ENCODE peak calls at places on chromosomes 13 and 19, in five cellular contexts. One of them, this sample, is unnamed.

GRCh38 chr19:4577020-4577782 is 17.7 kb upstream of the SEMA6B start:
- DNase-seq in Panc1: no peak
- DNase-seq in gastrocnemius medialis: no peak
- DNase-seq in transverse colon: no peak
- DNase-seq in left lung: no peak
- DNase-seq in this sample: no peak

GRCh38 chr13:27359203-27359821 is 65.1 kb upstream of the GTF3A start:
- DNase-seq in Panc1: no peak
- DNase-seq in transverse colon: peak; percentile 79
- DNase-seq in left lung: no peak
- DNase-seq in gastrocnemius medialis: peak; percentile 10
- DNase-seq in this sample: peak; percentile 77

GRCh38 chr19:35107541-35107939 is 8.1 kb upstream of the FXYD3 start:
- DNase-seq in transverse colon: peak; percentile 78
- DNase-seq in Panc1: no peak
- DNase-seq in left lung: no peak
- DNase-seq in gastrocnemius medialis: no peak
- DNase-seq in this sample: no peak

GRCh38 chr19:18021121-18021755 is 13.3 kb downstream of the ARRDC2 start:
- DNase-seq in transverse colon: peak; percentile 78
- DNase-seq in Panc1: no peak
- DNase-seq in left lung: peak; percentile 94
- DNase-seq in gastrocnemius medialis: peak; percentile 92
- DNase-seq in this sample: peak; percentile 90

GRCh38 chr13:99958402-99959126 is 13.0 kb downstream of the ZIC5 start:
- DNase-seq in transverse colon: no peak
- DNase-seq in left lung: no peak
- DNase-seq in gastrocnemius medialis: no peak
- DNase-seq in Panc1: no peak
- DNase-seq in this sample: no peak

GRCh38 chr13:20065516-20065915 is 95.3 kb downstream of the GJA3 start:
- DNase-seq in gastrocnemius medialis: no peak
- DNase-seq in left lung: no peak
- DNase-seq in transverse colon: no peak
- DNase-seq in Panc1: no peak
- DNase-seq in this sample: no peak

GRCh38 chr13:76929975-76930374 is 18.3 kb upstream of the ACOD1 start:
- DNase-seq in transverse colon: no peak
- DNase-seq in left lung: no peak
- DNase-seq in Panc1: no peak
- DNase-seq in gastrocnemius medialis: no peak
- DNase-seq in this sample: no peak

GRCh38 chr19:24159707-24160106 is 72.7 kb downstream of the ZNF254 start:
- DNase-seq in left lung: no peak
- DNase-seq in transverse colon: no peak
- DNase-seq in Panc1: no peak
- DNase-seq in gastrocnemius medialis: no peak
- DNase-seq in this sample: no peak

GRCh38 chr19:33062902-33063301 is 1.8 kb downstream of the RHPN2 start:
- DNase-seq in gastrocnemius medialis: no peak
- DNase-seq in transverse colon: no peak
- DNase-seq in left lung: no peak
- DNase-seq in Panc1: no peak
- DNase-seq in this sample: no peak

GRCh38 chr13:50414640-50415039 is 399.4 kb downstream of the KCNRG start:
- DNase-seq in transverse colon: no peak
- DNase-seq in gastrocnemius medialis: no peak
- DNase-seq in left lung: no peak
- DNase-seq in Panc1: no peak
- DNase-seq in this sample: no peak

GRCh38 chr13:67258482-67258881 is 28.3 kb upstream of the PCDH9 start:
- DNase-seq in Panc1: no peak
- DNase-seq in left lung: no peak
- DNase-seq in gastrocnemius medialis: no peak
- DNase-seq in transverse colon: no peak
- DNase-seq in this sample: no peak

GRCh38 chr13:109243311-109243951 is 543.0 kb downstream of the IRS2 start:
- DNase-seq in Panc1: no peak
- DNase-seq in gastrocnemius medialis: peak; percentile 73
- DNase-seq in left lung: no peak
- DNase-seq in transverse colon: no peak
- DNase-seq in this sample: no peak

GRCh38 chr13:41032646-41033396 is 13.7 kb upstream of the ELF1 start:
- DNase-seq in gastrocnemius medialis: no peak
- DNase-seq in Panc1: no peak
- DNase-seq in left lung: no peak
- DNase-seq in transverse colon: no peak
- DNase-seq in this sample: no peak

GRCh38 chr19:41226874-41227390 is 7.9 kb downstream of the AXL start:
- DNase-seq in gastrocnemius medialis: no peak
- DNase-seq in transverse colon: no peak
- DNase-seq in Panc1: no peak
- DNase-seq in left lung: no peak
- DNase-seq in this sample: no peak

GRCh38 chr19:41226053-41226873 is 7.2 kb downstream of the AXL start:
- DNase-seq in transverse colon: peak; percentile 77
- DNase-seq in Panc1: no peak
- DNase-seq in gastrocnemius medialis: no peak
- DNase-seq in left lung: peak; percentile 90
- DNase-seq in this sample: peak; percentile 85

GRCh38 chr19:41230067-41230857 is 11.2 kb downstream of the AXL start:
- DNase-seq in transverse colon: no peak
- DNase-seq in Panc1: no peak
- DNase-seq in left lung: no peak
- DNase-seq in gastrocnemius medialis: no peak
- DNase-seq in this sample: no peak

GRCh38 chr19:41225238-41226052 is 6.4 kb downstream of the AXL start:
- DNase-seq in transverse colon: peak; percentile 48
- DNase-seq in gastrocnemius medialis: peak; percentile 44
- DNase-seq in Panc1: peak; percentile 95
- DNase-seq in left lung: no peak
- DNase-seq in this sample: no peak

DNA sequence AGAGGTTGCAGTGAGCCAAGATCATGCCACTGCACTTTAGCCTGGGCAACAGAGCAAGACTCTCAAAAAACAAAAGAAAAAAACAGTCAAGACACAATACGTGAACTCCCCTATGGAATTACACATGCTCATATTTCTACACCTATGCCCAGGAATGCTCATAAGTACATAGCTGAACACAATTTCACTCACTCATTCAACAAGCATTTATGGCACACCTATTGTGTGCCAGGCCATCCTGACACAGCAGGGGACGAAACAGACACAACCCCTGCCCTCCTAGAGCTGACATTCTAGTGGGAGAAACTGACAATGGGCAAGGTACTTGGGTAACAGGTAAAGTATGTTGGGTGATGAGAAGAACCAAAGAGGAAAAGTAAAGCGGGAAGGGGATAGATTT is 9.5 kb downstream of the AXL start:
- DNase-seq in Panc1: no peak
- DNase-seq in left lung: no peak
- DNase-seq in gastrocnemius medialis: no peak
- DNase-seq in transverse colon: no peak
- DNase-seq in this sample: no peak
- TF ChIP-seq CTCF in Panc1: no peak
- TF ChIP-seq CTCF in left lung: no peak
- TF ChIP-seq CTCF in gastrocnemius medialis: no peak
- TF ChIP-seq CTCF in transverse colon: no peak
- TF ChIP-seq CTCF in this sample: no peak

DNA sequence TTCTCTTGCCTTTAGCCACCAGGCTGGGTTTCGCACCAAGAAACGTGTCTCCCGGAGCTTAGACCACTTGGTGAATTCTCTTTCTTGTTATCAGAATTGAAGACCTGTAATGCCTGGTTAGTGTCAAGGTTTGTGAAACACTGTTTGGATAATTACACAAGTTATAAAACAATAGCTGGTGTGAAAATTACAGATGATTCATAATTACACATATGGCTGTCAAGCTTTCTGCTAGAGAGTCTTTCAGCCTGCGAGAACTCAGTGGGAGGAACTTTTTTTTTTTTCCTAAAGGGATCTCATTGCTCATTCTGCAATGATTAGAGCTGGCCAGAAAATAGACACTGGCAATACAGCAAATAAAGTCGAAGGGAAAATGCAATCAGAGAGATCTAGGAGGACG is 13.4 kb upstream of the KLK4 start:
- DNase-seq in transverse colon: no peak
- DNase-seq in gastrocnemius medialis: no peak
- DNase-seq in left lung: no peak
- DNase-seq in Panc1: no peak
- DNase-seq in this sample: no peak
- H3K36me3 ChIP-seq in transverse colon: no peaks in the 10 kb centered on the region
- H3K36me3 ChIP-seq in gastrocnemius medialis: no peaks in the 10 kb centered on the region
- H3K36me3 ChIP-seq in left lung: no peaks in the 10 kb centered on the region
- H3K36me3 ChIP-seq in Panc1: no peaks in the 10 kb centered on the region
- H3K36me3 ChIP-seq in this sample: no peaks in the 10 kb centered on the region

GRCh38 chr19:6731822-6732221 is 5.6 kb downstream of the GPR108 start:
- DNase-seq in Panc1: no peak
- DNase-seq in left lung: peak; percentile 65
- DNase-seq in gastrocnemius medialis: no peak
- DNase-seq in transverse colon: no peak
- DNase-seq in this sample: no peak

GRCh38 chr19:6728346-6728745 is 7.9 kb upstream of the C3 start:
- DNase-seq in Panc1: no peak
- DNase-seq in gastrocnemius medialis: no peak
- DNase-seq in left lung: peak; percentile 93
- DNase-seq in transverse colon: no peak
- DNase-seq in this sample: peak; percentile 79

GRCh38 chr19:6730153-6730804 is 7.1 kb downstream of the GPR108 start:
- DNase-seq in transverse colon: peak; percentile 94
- DNase-seq in left lung: peak; percentile 91
- DNase-seq in gastrocnemius medialis: no peak
- DNase-seq in Panc1: no peak
- DNase-seq in this sample: peak; percentile 96

GRCh38 chr19:6730941-6731670 is 6.3 kb downstream of the GPR108 start:
- DNase-seq in transverse colon: no peak
- DNase-seq in Panc1: no peak
- DNase-seq in gastrocnemius medialis: no peak
- DNase-seq in left lung: peak; percentile 66
- DNase-seq in this sample: no peak

DNA sequence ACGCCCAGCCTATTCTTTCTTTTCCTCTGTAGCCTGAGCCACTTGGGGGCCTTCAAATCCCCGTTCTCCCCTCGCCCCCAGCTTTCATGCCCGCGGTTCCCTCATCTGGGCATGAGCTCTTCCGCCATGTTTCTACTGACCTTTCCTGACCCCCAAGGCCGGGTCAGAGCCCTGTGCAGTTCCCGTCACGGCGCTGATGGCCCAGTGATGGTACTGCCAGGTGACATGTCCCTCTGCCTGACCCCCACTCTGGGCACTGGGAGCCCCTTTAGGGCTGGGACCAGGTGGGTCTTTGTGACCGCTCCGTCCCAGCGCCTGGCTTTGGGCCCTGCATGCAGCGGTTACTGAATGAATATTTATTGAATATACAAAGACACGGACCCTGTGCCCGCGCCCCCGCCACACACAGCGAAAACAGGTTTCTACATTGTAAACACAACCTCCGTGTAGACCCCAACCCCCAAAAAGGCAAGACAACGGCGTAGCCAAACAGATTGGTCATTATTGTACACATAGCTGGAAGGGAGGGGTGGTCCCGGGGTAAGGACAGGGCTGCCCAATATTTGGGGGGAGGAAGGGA is 7.7 kb downstream of the GPR108 start:
- DNase-seq in left lung: peak; percentile 71
- DNase-seq in gastrocnemius medialis: no peak
- DNase-seq in Panc1: no peak
- DNase-seq in transverse colon: no peak
- DNase-seq in this sample: no peak
- H3K27ac ChIP-seq in left lung: peak overlapping the region; percentile 3
- H3K27ac ChIP-seq in gastrocnemius medialis: no peak overlapping the region
- H3K27ac ChIP-seq in Panc1: no peak overlapping the region
- H3K27ac ChIP-seq in transverse colon: peak overlapping the region; percentile 69
- H3K27ac ChIP-seq in this sample: peak overlapping the region; percentile 70

DNA sequence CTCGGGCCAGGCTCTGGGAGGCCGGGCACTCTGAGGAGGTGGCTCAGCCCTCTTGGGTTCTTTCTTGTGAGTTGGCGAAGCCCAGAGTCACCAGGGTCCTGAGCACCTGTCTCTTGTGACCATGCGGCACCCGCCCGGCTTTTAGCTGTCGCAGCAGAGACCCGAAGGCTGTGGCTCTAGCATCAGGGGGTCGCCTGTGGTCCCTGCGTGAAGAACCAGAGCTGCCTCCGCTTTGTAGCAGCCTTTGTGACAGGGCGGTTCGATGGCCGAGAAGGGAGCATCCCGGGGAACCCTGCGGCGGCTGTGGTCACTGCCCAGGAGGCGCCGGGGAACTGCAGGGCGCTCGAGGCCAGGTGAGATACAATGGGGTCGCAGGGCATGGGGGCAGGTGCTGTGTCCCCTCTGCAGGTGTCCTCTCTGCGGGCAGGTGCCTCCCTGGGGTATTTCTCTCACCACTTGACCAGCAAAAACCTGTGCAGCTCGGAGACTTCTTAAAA is 10.4 kb downstream of the MCF2L start:
- DNase-seq in left lung: peak; percentile 75
- DNase-seq in transverse colon: no peak
- DNase-seq in Panc1: no peak
- DNase-seq in gastrocnemius medialis: no peak
- DNase-seq in this sample: no peak
- TF ChIP-seq CTCF in left lung: no peak
- TF ChIP-seq CTCF in transverse colon: no peak
- TF ChIP-seq CTCF in Panc1: no peak
- TF ChIP-seq CTCF in gastrocnemius medialis: no peak
- TF ChIP-seq CTCF in this sample: no peak

GRCh38 chr19:45050036-45050435 is 11.2 kb downstream of the CLASRP start:
- DNase-seq in transverse colon: no peak
- DNase-seq in gastrocnemius medialis: no peak
- DNase-seq in Panc1: no peak
- DNase-seq in left lung: no peak
- DNase-seq in this sample: no peak

GRCh38 chr19:45045671-45046353 is 7.0 kb downstream of the CLASRP start:
- DNase-seq in Panc1: no peak
- DNase-seq in transverse colon: no peak
- DNase-seq in gastrocnemius medialis: no peak
- DNase-seq in left lung: no peak
- DNase-seq in this sample: no peak

GRCh38 chr19:45049073-45049736 is 10.4 kb downstream of the CLASRP start:
- DNase-seq in transverse colon: no peak
- DNase-seq in Panc1: no peak
- DNase-seq in gastrocnemius medialis: peak; percentile 29
- DNase-seq in left lung: no peak
- DNase-seq in this sample: no peak

GRCh38 chr19:45046355-45046754 is 7.5 kb downstream of the CLASRP start:
- DNase-seq in gastrocnemius medialis: no peak
- DNase-seq in Panc1: no peak
- DNase-seq in left lung: no peak
- DNase-seq in transverse colon: no peak
- DNase-seq in this sample: no peak

GRCh38 chr19:45047188-45047797 is 8.4 kb downstream of the CLASRP start:
- DNase-seq in gastrocnemius medialis: no peak
- DNase-seq in left lung: no peak
- DNase-seq in transverse colon: no peak
- DNase-seq in Panc1: no peak
- DNase-seq in this sample: no peak
- H3K36me3 ChIP-seq in gastrocnemius medialis: peaks cover 46% of the 10 kb centered on the region
- H3K36me3 ChIP-seq in left lung: peaks cover 62% of the 10 kb centered on the region
- H3K36me3 ChIP-seq in transverse colon: peaks cover 23% of the 10 kb centered on the region
- H3K36me3 ChIP-seq in Panc1: peaks cover 3% of the 10 kb centered on the region
- H3K36me3 ChIP-seq in this sample: peaks cover 47% of the 10 kb centered on the region

GRCh38 chr19:53394522-53394973 is 401 bp upstream of the ZNF765 start:
- DNase-seq in left lung: peak; percentile 84
- DNase-seq in gastrocnemius medialis: peak; percentile 13
- DNase-seq in transverse colon: peak; percentile 28
- DNase-seq in Panc1: peak; percentile 30
- DNase-seq in this sample: peak; percentile 68
- H3K27ac ChIP-seq in left lung: peak overlapping the region; percentile 81
- H3K27ac ChIP-seq in gastrocnemius medialis: peak overlapping the region; percentile 56
- H3K27ac ChIP-seq in transverse colon: peak overlapping the region; percentile 93
- H3K27ac ChIP-seq in Panc1: peak overlapping the region; percentile 91
- H3K27ac ChIP-seq in this sample: peak overlapping the region; percentile 81